ENCODE peak calls at places on chromosomes 7 and 10, in four cellular contexts. B is DMS153, Z is NCI-H1092, N is DMS79. L is an unnamed sample.

GRCh38 chr7:107152011-107152410 is 16.8 kb upstream of the HBP1 start:
- DNase-seq in Z (no peak), B (no peak), N (no peak), L (no peak)

GRCh38 chr10:35523670-35524225 is 81.4 kb upstream of the GJD4 start:
- DNase-seq in B (no peak), N (no peak), Z (no peak), L (no peak)

GRCh38 chr10:73956476-73957338 is 41.2 kb upstream of the VCL start:
- DNase-seq in Z (no peak), N (no peak), B (no peak), L (no peak)

GRCh38 chr10:109914966-109915365 is 8.3 kb downstream of the XPNPEP1 start:
- DNase-seq in B (no peak), N (no peak), Z (no peak), L (no peak)

GRCh38 chr10:103975169-103975568 is 8.2 kb downstream of the SLK start:
- DNase-seq in Z (no peak), B (no peak), N (no peak), L (no peak)

GRCh38 chr10:75803816-75804576 is 372.6 kb downstream of the LRMDA start:
- DNase-seq in B (peak; percentile 25), Z (peak; percentile 21), N (no peak), L (no peak)

GRCh38 chr7:138515001-138515528 is 55.0 kb downstream of the TRIM24 start:
- DNase-seq in N (no peak), Z (no peak), B (no peak), L (no peak)

GRCh38 chr7:73707045-73707631 is 12.3 kb downstream of the STX1A start:
- DNase-seq in Z (peak; percentile 79), B (peak; percentile 92), N (peak; percentile 44), L (peak; percentile 23)

GRCh38 chr7:88664630-88665233 is 94.8 kb upstream of the ZNF804B start:
- DNase-seq in Z (no peak), B (no peak), N (no peak), L (no peak)

L was measured in NCI-H187.